ENCODE peak calls at places on chromosome X, in four cellular contexts. E is left ventricle myocardium inferior, Z is AG10803, M is transverse colon. G is an unnamed sample.

GRCh38 chrX:70454441-70455365 is 10.1 kb downstream of the DLG3 start:
- DNase-seq in E (peak), Z (peak), M (peak), G (peak)

GRCh38 chrX:131977619-131978018 is 45.5 kb upstream of the STK26 start:
- DNase-seq in Z (no peak), M (no peak), E (no peak), G (peak)

GRCh38 chrX:1222511-1223252 is 10.2 kb upstream of the CRLF2 start:
- DNase-seq in Z (peak), E (no peak), M (no peak), G (peak)

GRCh38 chrX:104309169-104309568 is 54.4 kb upstream of the ESX1 start:
- DNase-seq in E (no peak), Z (no peak), M (no peak), G (no peak)

GRCh38 chrX:47958943-47959342 is 44.8 kb downstream of the ZNF182 start:
- DNase-seq in M (no peak), Z (no peak), E (no peak), G (peak)

GRCh38 chrX:74325130-74326059 is 21.4 kb downstream of the ZCCHC13 start:
- DNase-seq in M (no peak), Z (no peak), E (no peak), G (no peak)

GRCh38 chrX:153392642-153393321 is 8.4 kb downstream of the PNMA6E start:
- DNase-seq in Z (no peak), M (no peak), E (no peak), G (no peak)

GRCh38 chrX:85815203-85815751 is 232.1 kb downstream of the CHM start:
- DNase-seq in M (no peak), Z (no peak), E (no peak), G (no peak)

GRCh38 chrX:75547783-75548182 is 24.9 kb upstream of the ZDHHC15 start:
- DNase-seq in E (peak), M (peak), Z (peak), G (peak)

GRCh38 chrX:154487518-154488290 is 1.3 kb upstream of the UBL4A start:
- DNase-seq in M (no peak), E (no peak), Z (no peak), G (no peak)

GRCh38 chrX:154490021-154490413 is 412 bp downstream of the SLC10A3 start:
- DNase-seq in Z (peak), M (peak), E (no peak), G (peak)

GRCh38 chrX:154489182-154489581 is 1.2 kb downstream of the SLC10A3 start:
- DNase-seq in Z (no peak), E (no peak), M (no peak), G (no peak)

GRCh38 chrX:154488336-154489075 is 1.9 kb downstream of the SLC10A3 start:
- DNase-seq in E (no peak), M (no peak), Z (no peak), G (no peak)

GRCh38 chrX:154490414-154491083 is at the start of gene SLC10A3:
- DNase-seq in E (peak), Z (peak), M (peak), G (peak)
- TF ChIP-seq CTCF in E (no peak), Z (no peak), M (no peak), G (no peak)

GRCh38 chrX:45952030-45952429 is 593.2 kb downstream of the ZNF674 start:
- DNase-seq in M (no peak), E (no peak), Z (no peak), G (peak)
- TF ChIP-seq CTCF in M (no peak), E (no peak), Z (no peak), G (no peak)

GRCh38 chrX:39809326-39809725 is 288.4 kb downstream of the BCOR start:
- DNase-seq in M (no peak), Z (peak), E (no peak), G (peak)

GRCh38 chrX:39811391-39811790 is 286.4 kb downstream of the BCOR start:
- DNase-seq in Z (no peak), M (no peak), E (no peak), G (no peak)

GRCh38 chrX:39808471-39808917 is 289.3 kb downstream of the BCOR start:
- DNase-seq in M (no peak), E (no peak), Z (peak), G (no peak)

GRCh38 chrX:39813631-39814246 is 284.0 kb downstream of the BCOR start:
- DNase-seq in Z (peak), M (peak), E (peak), G (peak)

DNA sequence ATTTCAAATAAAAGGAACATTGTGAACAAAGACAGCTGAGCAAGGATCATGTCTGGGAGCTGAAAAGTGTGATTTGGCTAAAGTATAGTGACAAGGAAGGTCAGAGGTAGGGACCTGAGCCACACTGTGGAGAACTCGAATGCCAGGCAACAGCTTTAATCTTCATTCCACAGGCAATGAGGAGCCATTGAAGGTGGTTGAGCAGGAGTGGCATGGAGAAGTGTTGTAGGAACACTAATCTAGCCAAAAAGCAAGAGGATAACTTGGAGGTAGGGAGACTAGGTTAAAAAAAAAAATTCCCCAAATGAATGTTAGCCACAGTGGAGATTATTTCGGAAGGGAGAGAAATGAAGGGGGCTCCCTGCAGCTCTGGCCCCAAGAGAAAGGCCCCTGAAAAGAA is 286.9 kb downstream of the BCOR start:
- DNase-seq in Z (no peak), E (no peak), M (no peak), G (no peak)
- TF ChIP-seq CTCF in Z (no peak), E (no peak), M (no peak), G (no peak)

GRCh38 chrX:23100826-23101225 is 101.1 kb downstream of the DDX53 start:
- DNase-seq in E (no peak), Z (no peak), M (no peak), G (no peak)

DNA sequence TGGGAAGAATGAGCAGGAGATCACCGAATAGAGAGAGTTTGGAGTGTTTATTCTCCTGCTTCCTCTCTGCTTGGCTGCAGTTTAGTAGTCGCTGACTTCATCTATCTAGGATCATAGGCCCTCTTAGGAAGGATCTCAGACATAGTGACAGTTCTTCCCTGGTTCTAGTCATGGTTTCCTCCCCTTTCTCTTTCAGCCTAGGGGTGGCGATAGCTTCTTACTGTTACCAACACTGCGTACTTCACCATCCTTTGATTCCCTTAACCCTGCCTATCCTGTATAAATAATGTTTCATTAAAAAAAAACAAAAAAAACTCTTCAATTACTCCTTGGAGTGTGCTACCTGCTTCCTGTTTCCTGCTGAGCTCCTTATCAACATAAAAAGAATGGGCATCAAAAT is 103.8 kb downstream of the DDX53 start:
- DNase-seq in Z (no peak), E (no peak), M (no peak), G (no peak)
- TF ChIP-seq CTCF in Z (no peak), E (no peak), M (no peak), G (no peak)

GRCh38 chrX:94576367-94577004 is 902.5 kb downstream of the FAM133A start:
- DNase-seq in M (no peak), Z (no peak), E (no peak), G (peak)
- TF ChIP-seq CTCF in M (no peak), Z (no peak), E (no peak), G (peak)

GRCh38 chrX:80430826-80431501 is 10.7 kb downstream of the TENT5D start:
- DNase-seq in Z (no peak), E (no peak), M (no peak), G (peak)
- TF ChIP-seq CTCF in Z (no peak), E (no peak), M (peak), G (no peak)

DNA sequence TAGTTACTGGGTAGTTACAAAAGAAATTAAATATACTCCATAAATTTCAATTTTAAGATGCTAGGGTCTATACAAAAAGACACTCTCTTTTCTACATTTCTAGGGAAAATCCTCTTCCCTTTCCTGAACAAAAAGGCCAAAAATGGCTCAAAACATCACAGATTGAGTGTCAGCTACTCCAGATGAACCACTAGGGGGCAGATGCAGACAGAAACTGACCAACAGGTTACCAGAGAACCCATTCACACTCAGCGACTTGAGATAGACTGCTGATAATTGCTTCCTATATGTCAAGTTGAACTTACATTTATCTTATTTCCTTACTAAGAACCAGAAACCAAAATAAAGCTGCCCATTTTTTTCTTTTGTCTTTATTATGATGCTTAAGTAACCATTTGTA is 83.4 kb upstream of the MID1IP1 start:
- DNase-seq in M (no peak), E (no peak), Z (peak), G (peak)
- TF ChIP-seq CTCF in M (peak), E (peak), Z (peak), G (peak)

DNA sequence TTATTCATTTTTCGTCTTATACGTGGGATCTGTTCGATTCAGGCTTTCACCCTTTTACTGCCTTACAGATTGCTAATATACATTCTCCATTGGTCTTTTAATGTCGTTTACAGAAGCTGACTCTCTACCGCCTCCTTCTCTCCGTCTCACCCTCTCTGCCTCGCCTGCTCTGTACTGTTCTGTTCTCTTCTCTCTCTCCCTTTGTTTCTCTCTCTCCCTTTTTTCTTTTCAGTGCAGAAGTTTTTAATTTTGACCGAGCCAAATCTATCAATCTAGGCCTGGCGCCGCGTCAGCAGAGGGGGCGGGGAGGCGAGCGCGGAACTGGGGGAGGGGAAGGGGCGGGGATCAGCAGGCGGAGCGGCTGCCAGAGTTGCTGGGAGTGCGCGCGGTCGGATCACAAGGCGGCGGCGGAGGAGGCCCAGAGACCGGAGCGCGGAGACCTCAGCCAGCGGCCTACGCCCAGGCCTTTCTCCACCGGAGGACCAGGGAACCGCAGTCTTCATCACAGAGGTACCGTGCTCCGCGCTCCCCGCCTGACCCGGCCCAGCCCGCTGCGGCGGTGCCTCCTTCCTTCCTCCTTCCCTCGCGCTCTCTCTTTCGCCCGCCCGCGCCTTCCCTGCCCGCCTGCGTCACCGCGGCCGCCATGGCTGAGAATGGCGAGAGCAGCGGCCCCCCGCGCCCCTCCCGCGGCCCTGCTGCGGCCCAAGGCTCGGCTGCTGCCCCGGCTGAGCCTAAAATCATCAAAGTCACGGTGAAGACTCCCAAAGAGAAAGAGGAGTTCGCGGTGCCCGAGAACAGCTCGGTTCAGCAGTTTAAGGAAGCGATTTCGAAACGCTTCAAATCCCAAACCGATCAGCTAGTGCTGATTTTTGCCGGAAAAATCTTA is at the start of gene UBQLN2:
- DNase-seq in M (peak), Z (peak), E (peak), G (peak)
- TF ChIP-seq CTCF in M (no peak), Z (peak), E (peak), G (peak)

DNA sequence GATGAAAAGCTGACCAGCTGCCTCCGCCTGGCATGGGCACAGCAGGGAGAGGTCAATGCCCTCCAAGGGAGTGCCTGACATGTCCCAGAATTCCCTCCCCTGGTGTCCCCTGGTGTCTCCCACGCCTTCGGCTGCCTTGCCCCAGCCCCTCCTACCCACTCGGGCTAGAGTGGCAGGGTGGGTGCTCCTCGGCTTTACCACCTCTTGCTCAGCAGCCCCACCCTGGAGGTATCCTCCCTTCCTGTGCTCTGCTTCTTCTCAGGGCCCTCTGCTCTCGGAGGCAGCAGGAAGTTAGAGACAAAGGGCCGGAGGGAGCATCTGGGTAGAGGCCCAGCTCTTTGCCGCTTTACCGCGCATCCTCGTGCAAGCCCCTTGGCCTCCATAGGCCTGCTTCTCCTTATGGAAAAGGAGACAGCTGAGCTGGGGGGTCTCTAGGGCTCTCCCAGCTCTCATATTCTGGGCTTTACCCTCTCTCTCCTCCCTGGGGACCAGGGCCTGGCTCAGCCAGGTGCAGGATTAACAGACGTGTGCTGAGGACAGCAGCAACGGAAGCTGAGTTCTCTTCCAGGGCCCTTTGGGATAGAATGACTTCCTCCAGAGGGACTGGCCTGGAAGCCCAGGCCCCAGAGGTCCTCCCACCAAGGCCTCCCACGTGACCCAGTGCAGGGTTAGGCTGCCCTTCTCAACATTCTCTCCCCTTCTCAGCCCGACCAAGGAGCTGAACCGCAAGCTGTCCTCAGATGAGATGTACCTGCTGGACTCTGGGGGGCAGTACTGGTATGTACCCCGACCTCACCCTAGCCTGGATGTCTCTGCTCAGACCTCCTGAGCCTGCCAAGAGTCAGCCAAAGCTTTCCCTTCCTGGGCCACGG is 17.2 kb downstream of the XPNPEP2 start:
- DNase-seq in E (no peak), Z (no peak), M (no peak), G (no peak)
- TF ChIP-seq CTCF in E (no peak), Z (no peak), M (no peak), G (no peak)

GRCh38 chrX:8849945-8850344 is 48.8 kb upstream of the FAM9A start:
- DNase-seq in Z (no peak), E (no peak), M (no peak), G (no peak)
- TF ChIP-seq CTCF in Z (no peak), E (no peak), M (no peak), G (peak)

G was measured in epithelial cell of esophagus.